ENCODE peak calls at places on chromosomes 13 and 19, in ten cellular contexts. R, J, I, B, U, O, G, L, W and T are unnamed samples.

GRCh38 chr19:29578349-29578748 is 27.7 kb upstream of the POP4 start:
- DNase-seq in W (no peak), B (no peak), U (no peak), R (no peak), L (no peak), J (no peak), G (no peak), I (no peak), O (no peak), T (no peak)

GRCh38 chr13:33150146-33150545 is 133.9 kb downstream of the KL start:
- DNase-seq in O (no peak), W (no peak), B (no peak), U (no peak), R (no peak), I (no peak), J (no peak), L (no peak), G (no peak), T (no peak)

GRCh38 chr19:737591-738093 is 13.3 kb upstream of the MISP start:
- DNase-seq in U (no peak), L (peak), R (no peak), G (peak), I (no peak), B (peak), O (peak), J (peak), W (no peak), T (peak)

GRCh38 chr19:46602392-46603194 is 1.5 kb downstream of the CALM3 start:
- DNase-seq in G (peak), B (no peak), I (no peak), U (no peak), O (peak), J (no peak), W (peak), R (no peak), L (no peak), T (no peak)

GRCh38 chr13:56755181-56755580 is 385.5 kb upstream of the PRR20A start:
- DNase-seq in U (no peak), I (no peak), G (no peak), B (no peak), R (no peak), J (no peak), L (no peak), W (no peak), O (no peak), T (no peak)

GRCh38 chr19:43306097-43306496 is 36.8 kb upstream of the PSG9 start:
- DNase-seq in L (no peak), U (no peak), I (no peak), O (no peak), B (no peak), W (no peak), R (no peak), G (no peak), J (no peak), T (no peak)

GRCh38 chr13:51843529-51843928 is 1.4 kb downstream of the TMEM272 start:
- DNase-seq in R (no peak), L (no peak), O (no peak), B (no peak), J (no peak), G (no peak), W (no peak), U (no peak), I (no peak), T (no peak)

GRCh38 chr13:104943331-104943730 is 1592.1 kb downstream of the EFNB2 start:
- DNase-seq in W (no peak), R (no peak), O (no peak), L (no peak), B (no peak), G (no peak), J (no peak), I (no peak), U (no peak), T (no peak)

GRCh38 chr13:113103646-113104045 is 1.9 kb upstream of the F7 start:
- DNase-seq in U (no peak), I (no peak), G (no peak), W (no peak), B (no peak), O (no peak), J (no peak), L (no peak), R (no peak), T (no peak)

GRCh38 chr19:57572415-57572947 is 6.2 kb downstream of the ZNF416 start:
- DNase-seq in J (no peak), L (no peak), R (no peak), G (no peak), B (no peak), W (no peak), I (no peak), O (no peak), U (no peak), T (no peak)

GRCh38 chr19:55156202-55157063 is 1.1 kb downstream of the TNNI3 start:
- DNase-seq in I (peak), G (no peak), B (no peak), R (no peak), W (peak), U (no peak), O (no peak), L (no peak), J (no peak), T (no peak)

GRCh38 chr19:11649941-11650340 is 52.7 kb downstream of the ZNF627 start:
- DNase-seq in J (no peak), I (no peak), O (no peak), R (no peak), B (no peak), L (no peak), W (no peak), U (no peak), G (no peak), T (no peak)

GRCh38 chr13:40922437-40923040 is 96.6 kb downstream of the ELF1 start:
- DNase-seq in U (no peak), W (no peak), B (no peak), I (peak), O (no peak), G (no peak), J (no peak), R (no peak), L (no peak), T (no peak)

GRCh38 chr19:5086725-5087439 is 118.0 kb downstream of the KDM4B start:
- DNase-seq in W (no peak), L (no peak), I (no peak), O (no peak), J (no peak), B (no peak), R (no peak), G (no peak), U (no peak), T (no peak)

GRCh38 chr19:49387936-49388372 is at the start of gene KASH5:
- DNase-seq in L (no peak), U (peak), J (peak), I (no peak), G (peak), O (peak), R (no peak), W (peak), B (peak), T (peak)

GRCh38 chr13:20588529-20589110 is 21.7 kb downstream of the IFT88 start:
- DNase-seq in J (no peak), G (no peak), B (no peak), L (no peak), U (no peak), O (no peak), R (no peak), W (no peak), I (no peak), T (no peak)

GRCh38 chr19:50873056-50873455 is at the start of gene KLK2:
- DNase-seq in R (no peak), I (no peak), L (no peak), U (no peak), G (no peak), O (no peak), J (no peak), B (no peak), W (no peak), T (no peak)

GRCh38 chr19:41801682-41802317 is 5.4 kb downstream of the CEACAM3 start:
- DNase-seq in U (no peak), I (no peak), W (no peak), B (peak), O (no peak), G (no peak), J (no peak), L (no peak), R (no peak), T (no peak)

GRCh38 chr13:46181799-46182490 is at the start of gene LCP1:
- DNase-seq in L (peak), J (peak), O (peak), B (peak), R (no peak), I (no peak), W (no peak), G (peak), U (no peak), T (peak)

GRCh38 chr13:74891610-74892009 is 590.4 kb downstream of the TBC1D4 start:
- DNase-seq in U (no peak), B (no peak), O (no peak), J (no peak), G (no peak), L (no peak), R (no peak), W (no peak), I (no peak), T (no peak)

GRCh38 chr19:17314007-17314589 is 4.7 kb downstream of the DDA1 start:
- DNase-seq in R (no peak), I (no peak), G (no peak), W (no peak), L (no peak), U (no peak), J (no peak), O (no peak), B (no peak), T (no peak)